ENCODE peak calls at places on chromosomes 13 and 19, in nine cellular contexts. L is HS-27A; W is T-helper 1 cell; I is epithelial cell of prostate; G is left ventricle myocardium superior; Y is fibroblast of lung; V is stimulated activated CD4-positive, alpha-beta T cell treated with anti-CD3 and anti-CD28 coated beads, Interleukin-4, amount 100 ng/mL, for 4 hours; C is B cell; R is GM03348. E is an unnamed sample.

GRCh38 chr13:60540276-60540675 is 143.3 kb downstream of the TDRD3 start:
- DNase-seq in R (no peak), C (no peak), L (no peak), G (no peak), Y (no peak), V (no peak), I (no peak), W (no peak), E (no peak)

GRCh38 chr19:46717034-46717715 is at the start of gene PRKD2:
- DNase-seq in W (peak), I (no peak), R (peak), C (peak), Y (peak), L (peak), G (peak), V (peak), E (peak)

GRCh38 chr13:25375727-25376358 is 4.1 kb downstream of the ATP8A2 start:
- DNase-seq in V (no peak), W (no peak), Y (peak), C (peak), R (peak), G (no peak), I (no peak), L (no peak), E (peak)

GRCh38 chr13:27712421-27712820 is 79.9 kb upstream of the GSX1 start:
- DNase-seq in W (peak), C (peak), G (peak), L (no peak), V (no peak), I (no peak), Y (peak), R (peak), E (peak)

GRCh38 chr13:107545946-107546502 is 669.3 kb downstream of the LIG4 start:
- DNase-seq in R (no peak), G (no peak), V (no peak), C (no peak), Y (no peak), W (no peak), L (no peak), I (no peak), E (no peak)

GRCh38 chr19:45250216-45250831 is 747 bp upstream of the MARK4 start:
- DNase-seq in Y (no peak), G (no peak), R (no peak), I (peak), C (no peak), L (no peak), W (no peak), V (no peak), E (no peak)

GRCh38 chr13:74675185-74675584 is 541.0 kb upstream of the KLF12 start:
- DNase-seq in R (no peak), W (no peak), G (no peak), Y (peak), V (no peak), C (no peak), L (no peak), I (peak), E (peak)

GRCh38 chr13:99371956-99372355 is 64.8 kb upstream of the GPR183 start:
- DNase-seq in V (peak), I (no peak), G (no peak), C (no peak), Y (no peak), R (no peak), L (no peak), W (peak), E (no peak)

GRCh38 chr19:23261496-23262020 is 11.4 kb upstream of the ZNF724 start:
- DNase-seq in C (no peak), I (no peak), R (no peak), W (no peak), G (no peak), L (no peak), V (no peak), Y (no peak), E (no peak)

GRCh38 chr19:1512671-1513491 is at the start of gene ADAMTSL5:
- DNase-seq in I (no peak), V (peak), G (peak), Y (peak), W (peak), R (peak), L (no peak), C (peak), E (peak)

GRCh38 chr13:28442872-28443271 is 52.1 kb downstream of the FLT1 start:
- DNase-seq in V (no peak), R (no peak), Y (no peak), I (no peak), C (no peak), G (peak), L (no peak), W (no peak), E (no peak)

GRCh38 chr19:3082331-3082730 is 11.8 kb upstream of the GNA11 start:
- DNase-seq in R (no peak), G (no peak), C (no peak), W (no peak), I (no peak), V (no peak), L (no peak), Y (no peak), E (no peak)